ENCODE peak calls at places on chromosome 20, in five cellular contexts. I is HFFc6, U is foreskin fibroblast, S is mucosa of descending colon, L is Calu3. E is an unnamed sample.

GRCh38 chr20:50111120-50111828 is 1.7 kb downstream of the UBE2V1 start:
- DNase-seq in I (peak), U (peak), S (no peak), L (no peak), E (no peak)

GRCh38 chr20:21433329-21433890 is 36.1 kb upstream of the NKX2-4 start:
- DNase-seq in I (peak), U (peak), S (no peak), L (no peak), E (no peak)

GRCh38 chr20:33725607-33726264 is 5.6 kb upstream of the PXMP4 start:
- DNase-seq in I (peak), U (peak), S (no peak), L (no peak), E (no peak)

GRCh38 chr20:11053310-11053709 is 379.5 kb upstream of the JAG1 start:
- DNase-seq in I (no peak), U (no peak), S (no peak), L (no peak), E (no peak)

GRCh38 chr20:43292221-43292620 is 102.5 kb upstream of the PTPRT start:
- DNase-seq in I (no peak), U (no peak), S (no peak), L (no peak), E (no peak)

GRCh38 chr20:53045941-53046340 is 73.8 kb downstream of the TSHZ2 start:
- DNase-seq in I (no peak), U (no peak), S (no peak), L (no peak), E (no peak)

GRCh38 chr20:53944796-53945195 is 125.6 kb downstream of the BCAS1 start:
- DNase-seq in I (no peak), U (no peak), S (no peak), L (no peak), E (no peak)

GRCh38 chr20:38112249-38112942 is 52.7 kb downstream of the TGM2 start:
- DNase-seq in I (no peak), U (no peak), S (no peak), L (no peak), E (no peak)

GRCh38 chr20:38050691-38051090 is 17.1 kb downstream of the RPRD1B start:
- DNase-seq in I (no peak), U (peak), S (no peak), L (no peak), E (no peak)

GRCh38 chr20:35030136-35030535 is 62.5 kb downstream of the TRPC4AP start:
- DNase-seq in I (no peak), U (no peak), S (no peak), L (no peak), E (no peak)

GRCh38 chr20:42483694-42484303 is 705.9 kb downstream of the PTPRT start:
- DNase-seq in I (no peak), U (no peak), S (no peak), L (peak), E (peak)

GRCh38 chr20:2137552-2138201 is 36.0 kb downstream of the STK35 start:
- DNase-seq in I (peak), U (peak), S (no peak), L (no peak), E (no peak)

GRCh38 chr20:58894652-58895051 is 42.1 kb downstream of the GNAS start:
- DNase-seq in I (no peak), U (no peak), S (no peak), L (no peak), E (no peak)

GRCh38 chr20:51354191-51354768 is 188.2 kb downstream of the NFATC2 start:
- DNase-seq in I (peak), U (peak), S (no peak), L (no peak), E (no peak)

GRCh38 chr20:14757728-14758127 is 420.3 kb upstream of the FLRT3 start:
- DNase-seq in I (no peak), U (no peak), S (no peak), L (no peak), E (no peak)

GRCh38 chr20:62709537-62709905 is 885 bp downstream of the NTSR1 start:
- DNase-seq in I (no peak), U (no peak), S (no peak), L (no peak), E (no peak)

GRCh38 chr20:62707281-62707941 is 1.2 kb upstream of the NTSR1 start:
- DNase-seq in I (no peak), U (no peak), S (peak), L (no peak), E (no peak)

GRCh38 chr20:62708591-62709536 is at the start of gene NTSR1:
- DNase-seq in I (no peak), U (peak), S (peak), L (no peak), E (peak)

GRCh38 chr20:62706857-62707256 is 1.8 kb upstream of the NTSR1 start:
- DNase-seq in I (no peak), U (no peak), S (no peak), L (no peak), E (no peak)

DNA sequence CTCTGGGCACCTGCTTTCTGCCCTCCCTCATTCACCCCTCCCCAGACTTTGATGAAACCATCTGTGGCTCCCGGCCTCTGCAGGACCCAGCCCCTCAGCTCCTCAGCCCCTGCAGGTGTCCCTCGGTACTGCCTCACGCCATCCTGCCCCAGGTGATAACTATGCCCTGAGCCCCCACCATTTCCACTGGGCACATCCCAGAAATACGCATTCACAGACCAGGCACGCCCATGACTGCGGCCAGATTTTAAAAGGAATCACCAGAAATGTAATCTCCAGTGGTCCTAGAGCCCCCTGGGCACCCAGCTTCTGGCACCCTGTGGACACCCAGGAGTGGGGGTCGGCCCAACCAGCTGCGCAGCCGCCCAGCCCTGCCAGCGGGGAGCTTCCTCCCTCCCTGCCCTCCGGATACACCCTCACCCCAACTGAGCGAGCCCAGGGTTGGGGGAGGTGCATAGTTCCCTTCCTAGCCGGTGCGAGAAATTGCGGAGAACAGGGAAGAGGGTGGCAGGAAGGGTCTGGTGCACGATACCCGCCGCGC is 585 bp upstream of the NTSR1 start:
- DNase-seq in I (no peak), U (peak), S (peak), L (peak), E (peak)
- TF ChIP-seq CTCF in I (peak), U (peak), S (no peak), L (peak), E (peak)

GRCh38 chr20:3821996-3822395 is 1.6 kb downstream of the AP5S1 start:
- DNase-seq in I (no peak), U (no peak), S (no peak), L (no peak), E (no peak)

GRCh38 chr20:3826420-3826819 is 6.1 kb downstream of the AP5S1 start:
- DNase-seq in I (no peak), U (no peak), S (no peak), L (no peak), E (no peak)

GRCh38 chr20:3823881-3824280 is 3.5 kb downstream of the AP5S1 start:
- DNase-seq in I (no peak), U (no peak), S (no peak), L (no peak), E (no peak)

GRCh38 chr20:3828798-3829197 is 8.5 kb downstream of the AP5S1 start:
- DNase-seq in I (no peak), U (no peak), S (no peak), L (no peak), E (no peak)

GRCh38 chr20:3825526-3825925 is 5.2 kb downstream of the AP5S1 start:
- DNase-seq in I (no peak), U (no peak), S (no peak), L (no peak), E (no peak)
- TF ChIP-seq CTCF in I (no peak), U (no peak), S (no peak), L (no peak), E (no peak)

DNA sequence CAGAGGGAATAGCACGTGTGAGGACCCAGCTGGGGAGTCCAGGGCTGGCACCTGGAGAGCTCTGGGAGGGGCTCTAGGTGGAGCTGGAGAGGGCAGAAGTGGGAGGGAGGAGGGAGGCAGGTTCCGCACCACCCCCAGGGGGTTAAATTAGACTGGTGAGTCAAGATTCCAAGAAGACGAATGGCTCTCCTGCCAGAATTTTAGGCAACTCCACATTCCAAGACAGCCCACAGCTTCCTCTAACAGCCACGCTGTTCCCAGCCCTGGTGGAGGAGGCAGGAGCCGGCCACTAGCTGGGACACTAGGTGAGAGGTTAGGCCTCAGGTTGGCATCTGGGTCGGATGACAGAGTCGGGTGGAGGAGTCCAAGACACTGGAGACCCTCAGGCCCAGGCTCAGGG is 60.2 kb downstream of the TFAP2C start:
- DNase-seq in I (peak), U (peak), S (no peak), L (no peak), E (peak)
- TF ChIP-seq CTCF in I (no peak), U (no peak), S (no peak), L (no peak), E (no peak)

GRCh38 chr20:19249515-19249914 is 37.1 kb downstream of the SLC24A3 start:
- DNase-seq in I (no peak), U (peak), S (no peak), L (no peak), E (no peak)
- TF ChIP-seq CTCF in I (no peak), U (no peak), S (no peak), L (no peak), E (no peak)

GRCh38 chr20:5434116-5434515 is 117.4 kb upstream of the PROKR2 start:
- DNase-seq in I (no peak), U (no peak), S (no peak), L (no peak), E (no peak)

GRCh38 chr20:5432030-5432429 is 115.3 kb upstream of the PROKR2 start:
- DNase-seq in I (no peak), U (no peak), S (no peak), L (no peak), E (no peak)

GRCh38 chr20:5426026-5426425 is 109.3 kb upstream of the PROKR2 start:
- DNase-seq in I (no peak), U (no peak), S (no peak), L (no peak), E (no peak)

GRCh38 chr20:5433352-5433751 is 116.6 kb upstream of the PROKR2 start:
- DNase-seq in I (no peak), U (no peak), S (no peak), L (no peak), E (no peak)

GRCh38 chr20:5430670-5431069 is 113.9 kb upstream of the PROKR2 start:
- DNase-seq in I (no peak), U (no peak), S (no peak), L (no peak), E (no peak)
- TF ChIP-seq CTCF in I (no peak), U (no peak), S (no peak), L (no peak), E (no peak)

GRCh38 chr20:32155017-32155965 is 45.8 kb downstream of the TM9SF4 start:
- DNase-seq in I (peak), U (peak), S (peak), L (peak), E (peak)
- TF ChIP-seq CTCF in I (peak), U (no peak), S (no peak), L (peak), E (peak)

DNA sequence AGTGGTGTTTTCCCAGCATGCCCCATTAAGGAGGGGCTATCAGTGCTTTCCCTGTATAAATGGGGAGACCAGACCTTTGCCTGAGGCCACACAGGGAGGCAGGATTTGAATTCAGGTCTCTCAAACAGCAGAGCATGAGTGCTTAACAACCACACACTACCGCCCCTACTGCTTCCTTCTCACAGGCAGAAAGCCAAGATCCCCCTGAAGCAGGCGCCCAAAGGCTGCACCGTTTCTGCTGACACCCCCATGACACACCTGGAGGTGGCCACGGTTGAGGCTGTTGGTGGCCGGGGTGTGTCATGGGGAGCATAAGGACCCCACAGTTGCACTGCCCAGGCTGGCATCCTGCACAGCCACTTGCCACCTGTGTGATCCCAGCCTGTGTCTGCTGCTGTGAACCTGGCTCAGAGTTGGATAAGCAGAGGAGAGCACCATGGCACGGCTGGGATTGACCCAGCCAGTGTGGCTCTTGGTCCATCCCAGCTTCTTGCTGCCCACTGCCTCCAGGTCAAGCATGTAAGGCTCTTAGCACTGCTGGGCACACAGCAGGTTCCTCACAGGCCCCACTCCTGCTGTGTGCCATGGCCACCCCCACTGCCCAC is 28.3 kb downstream of the PCK1 start:
- DNase-seq in I (no peak), U (no peak), S (peak), L (no peak), E (no peak)
- TF ChIP-seq CTCF in I (no peak), U (no peak), S (no peak), L (no peak), E (no peak)

GRCh38 chr20:32079655-32080109 is 27.6 kb downstream of the HCK start:
- DNase-seq in I (no peak), U (no peak), S (no peak), L (no peak), E (peak)
- TF ChIP-seq CTCF in I (no peak), U (no peak), S (no peak), L (no peak), E (no peak)